ENCODE peak calls at places on chromosomes 1 and 21, in nine cellular contexts. R is NCI-H1105 treated with DMSO at 0.1 percent for 48 hours, J is mammary epithelial cell, Y is anterior cingulate cortex, D is SHP77, I is colonic mucosa, Q is heart right ventricle, N is HFF-Myc, H is tibial nerve. A is an unnamed sample.

GRCh38 chr1:191963286-191963685 is 195.0 kb upstream of the RGS18 start:
- DNase-seq in I (no peak), D (no peak), Q (no peak), Y (no peak), N (no peak), J (no peak), H (no peak), R (no peak), A (no peak)

GRCh38 chr21:27425574-27425973 is 458.7 kb upstream of the ADAMTS5 start:
- DNase-seq in Q (no peak), Y (no peak), H (no peak), R (no peak), I (no peak), D (no peak), J (peak; percentile 50), N (peak; percentile 56), A (no peak)

GRCh38 chr1:183180213-183180612 is 5.9 kb upstream of the LAMC2 start:
- DNase-seq in Y (no peak), I (peak; percentile 58), Q (no peak), H (no peak), R (peak; percentile 54), J (peak; percentile 78), D (no peak), N (peak; percentile 87), A (no peak)

GRCh38 chr1:168179411-168180147 is 817 bp downstream of the TIPRL start:
- DNase-seq in J (peak; percentile 26), R (peak; percentile 14), N (no peak), Y (no peak), Q (no peak), I (peak; percentile 28), D (no peak), H (no peak), A (no peak)

GRCh38 chr1:152745289-152745704 is 12.5 kb upstream of the KPRP start:
- DNase-seq in Y (no peak), Q (no peak), D (peak; percentile 32), J (peak; percentile 44), R (peak; percentile 9), I (no peak), N (no peak), H (no peak), A (no peak)

GRCh38 chr1:8625981-8626898 is 191.2 kb downstream of the RERE start:
- DNase-seq in H (no peak), Y (no peak), R (no peak), D (no peak), N (peak; percentile 55), Q (no peak), J (peak; percentile 53), I (no peak), A (no peak)

GRCh38 chr1:172762087-172762486 is 103.2 kb downstream of the FASLG start:
- DNase-seq in R (no peak), H (no peak), I (no peak), J (peak; percentile 51), Q (no peak), D (no peak), Y (no peak), N (no peak), A (no peak)

GRCh38 chr1:202283379-202283844 is 58.3 kb downstream of the UBE2T start:
- DNase-seq in I (no peak), D (no peak), R (peak; percentile 90), Y (no peak), N (peak; percentile 67), H (no peak), Q (no peak), J (peak; percentile 87), A (peak; percentile 54)

GRCh38 chr1:20586939-20587638 is 1.8 kb upstream of the CDA start:
- DNase-seq in Y (no peak), I (no peak), J (no peak), R (no peak), D (no peak), Q (no peak), N (no peak), H (no peak), A (no peak)

GRCh38 chr1:44672254-44672955 is 1.9 kb downstream of the TMEM53 start:
- DNase-seq in Q (no peak), Y (no peak), D (peak; percentile 18), I (no peak), N (no peak), H (no peak), R (no peak), J (peak; percentile 70), A (no peak)

GRCh38 chr1:64043328-64043727 is 160.1 kb upstream of the UBE2U start:
- DNase-seq in J (no peak), H (no peak), N (no peak), I (no peak), R (no peak), Q (no peak), D (no peak), Y (no peak), A (no peak)

GRCh38 chr1:178810585-178810984 is 60.3 kb downstream of the ANGPTL1 start:
- DNase-seq in Q (no peak), D (no peak), N (no peak), J (no peak), R (no peak), H (no peak), I (no peak), Y (no peak), A (no peak)